ENCODE peak calls at places on chromosomes 1 and 21, in seven cellular contexts. X is K562, G is heart right ventricle, T is OCI-LY7, W is GM23338, H is right lobe of liver, Z is neural progenitor cell. Y is an unnamed sample.

GRCh38 chr1:61403863-61404615 is 320.9 kb downstream of the TM2D1 start:
- DNase-seq in X (no peak), G (no peak), T (no peak), W (no peak), H (no peak), Z (no peak), Y (no peak)

GRCh38 chr1:150521196-150521968 is 5.8 kb downstream of the FALEC start:
- DNase-seq in X (no peak), G (no peak), T (no peak), W (no peak), H (no peak), Z (no peak), Y (no peak)

GRCh38 chr1:51792864-51793263 is 85.7 kb downstream of the NRDC start:
- DNase-seq in X (no peak), G (no peak), T (no peak), W (no peak), H (no peak), Z (no peak), Y (no peak)

GRCh38 chr1:227370463-227371254 is 52.4 kb upstream of the CDC42BPA start:
- DNase-seq in X (no peak), G (no peak), T (no peak), W (no peak), H (no peak), Z (no peak), Y (no peak)

GRCh38 chr21:16072692-16073091 is 342.9 kb downstream of the USP25 start:
- DNase-seq in X (no peak), G (no peak), T (no peak), W (no peak), H (no peak), Z (no peak), Y (no peak)

GRCh38 chr1:93605812-93606512 is 75.7 kb downstream of the BCAR3 start:
- DNase-seq in X (no peak), G (no peak), T (no peak), W (no peak), H (no peak), Z (no peak), Y (no peak)

GRCh38 chr1:46179138-46180081 is 3.1 kb upstream of the P3R3URF start:
- DNase-seq in X (peak), G (peak), T (peak), W (peak), H (peak), Z (peak), Y (peak)

GRCh38 chr1:33088119-33088906 is 7.4 kb downstream of the AZIN2 start:
- DNase-seq in X (no peak), G (no peak), T (peak), W (no peak), H (no peak), Z (no peak), Y (no peak)

GRCh38 chr1:68051475-68051874 is 1.0 kb upstream of the DIRAS3 start:
- DNase-seq in X (no peak), G (peak), T (no peak), W (peak), H (peak), Z (peak), Y (peak)

GRCh38 chr1:214636436-214636835 is 33.4 kb downstream of the CENPF start:
- DNase-seq in X (no peak), G (no peak), T (no peak), W (no peak), H (no peak), Z (no peak), Y (no peak)

GRCh38 chr1:162136760-162137537 is 67.5 kb downstream of the NOS1AP start:
- DNase-seq in X (no peak), G (no peak), T (no peak), W (peak), H (no peak), Z (no peak), Y (no peak)

GRCh38 chr1:31736675-31737074 is 27.5 kb downstream of the ADGRB2 start:
- DNase-seq in X (no peak), G (no peak), T (no peak), W (no peak), H (no peak), Z (no peak), Y (no peak)

GRCh38 chr1:31111290-31111951 is 45.9 kb upstream of the PUM1 start:
- DNase-seq in X (peak), G (peak), T (no peak), W (peak), H (peak), Z (peak), Y (peak)

GRCh38 chr1:30596891-30597290 is 126.5 kb downstream of the MATN1 start:
- DNase-seq in X (no peak), G (no peak), T (no peak), W (no peak), H (no peak), Z (no peak), Y (no peak)

GRCh38 chr21:38646213-38646837 is 148.0 kb upstream of the ERG start:
- DNase-seq in X (no peak), G (no peak), T (no peak), W (no peak), H (no peak), Z (no peak), Y (no peak)

GRCh38 chr1:197224160-197224559 is 43.9 kb upstream of the CRB1 start:
- DNase-seq in X (no peak), G (no peak), T (no peak), W (no peak), H (no peak), Z (no peak), Y (no peak)

GRCh38 chr1:112325504-112325903 is 70.5 kb upstream of the CTTNBP2NL start:
- DNase-seq in X (no peak), G (no peak), T (no peak), W (peak), H (no peak), Z (peak), Y (no peak)

GRCh38 chr1:222124602-222125001 is 382.7 kb upstream of the DUSP10 start:
- DNase-seq in X (peak), G (no peak), T (no peak), W (peak), H (no peak), Z (peak), Y (no peak)

GRCh38 chr1:24679725-24680124 is 36.6 kb downstream of the SRRM1 start:
- DNase-seq in X (no peak), G (no peak), T (no peak), W (no peak), H (no peak), Z (no peak), Y (no peak)

GRCh38 chr1:76250317-76250716 is 175.8 kb downstream of the ST6GALNAC3 start:
- DNase-seq in X (no peak), G (no peak), T (no peak), W (no peak), H (no peak), Z (peak), Y (no peak)

GRCh38 chr1:53328009-53328489 is at the start of gene LRP8:
- DNase-seq in X (peak), G (peak), T (peak), W (peak), H (peak), Z (peak), Y (peak)

GRCh38 chr1:65393345-65393744 is 27.1 kb upstream of the LEPR start:
- DNase-seq in X (peak), G (no peak), T (no peak), W (no peak), H (no peak), Z (no peak), Y (no peak)

GRCh38 chr1:58932820-58933598 is 149.2 kb upstream of the JUN start:
- DNase-seq in X (no peak), G (no peak), T (no peak), W (no peak), H (peak), Z (no peak), Y (no peak)

GRCh38 chr1:202351725-202352124 is 3.2 kb downstream of the PPP1R12B start:
- DNase-seq in X (peak), G (no peak), T (no peak), W (no peak), H (no peak), Z (no peak), Y (no peak)

GRCh38 chr1:215923129-215923824 is 356.2 kb downstream of the KCTD3 start:
- DNase-seq in X (no peak), G (no peak), T (no peak), W (no peak), H (no peak), Z (no peak), Y (no peak)

GRCh38 chr1:9753121-9753531 is 70.6 kb downstream of the CLSTN1 start:
- DNase-seq in X (peak), G (peak), T (no peak), W (no peak), H (no peak), Z (no peak), Y (peak)

GRCh38 chr1:7301346-7301993 is 469.6 kb upstream of the VAMP3 start:
- DNase-seq in X (no peak), G (no peak), T (no peak), W (no peak), H (no peak), Z (no peak), Y (no peak)

GRCh38 chr1:81221564-81221963 is 579.2 kb upstream of the ADGRL2 start:
- DNase-seq in X (no peak), G (peak), T (no peak), W (no peak), H (no peak), Z (no peak), Y (peak)

GRCh38 chr1:85734961-85735360 is 26.7 kb upstream of the ZNHIT6 start:
- DNase-seq in X (no peak), G (no peak), T (no peak), W (no peak), H (no peak), Z (no peak), Y (no peak)

GRCh38 chr21:41763398-41763931 is 3.4 kb downstream of the RIPK4 start:
- DNase-seq in X (no peak), G (no peak), T (no peak), W (peak), H (no peak), Z (peak), Y (peak)

GRCh38 chr1:178052650-178053461 is 41.0 kb upstream of the RASAL2 start:
- DNase-seq in X (no peak), G (no peak), T (no peak), W (peak), H (no peak), Z (peak), Y (no peak)

DNA sequence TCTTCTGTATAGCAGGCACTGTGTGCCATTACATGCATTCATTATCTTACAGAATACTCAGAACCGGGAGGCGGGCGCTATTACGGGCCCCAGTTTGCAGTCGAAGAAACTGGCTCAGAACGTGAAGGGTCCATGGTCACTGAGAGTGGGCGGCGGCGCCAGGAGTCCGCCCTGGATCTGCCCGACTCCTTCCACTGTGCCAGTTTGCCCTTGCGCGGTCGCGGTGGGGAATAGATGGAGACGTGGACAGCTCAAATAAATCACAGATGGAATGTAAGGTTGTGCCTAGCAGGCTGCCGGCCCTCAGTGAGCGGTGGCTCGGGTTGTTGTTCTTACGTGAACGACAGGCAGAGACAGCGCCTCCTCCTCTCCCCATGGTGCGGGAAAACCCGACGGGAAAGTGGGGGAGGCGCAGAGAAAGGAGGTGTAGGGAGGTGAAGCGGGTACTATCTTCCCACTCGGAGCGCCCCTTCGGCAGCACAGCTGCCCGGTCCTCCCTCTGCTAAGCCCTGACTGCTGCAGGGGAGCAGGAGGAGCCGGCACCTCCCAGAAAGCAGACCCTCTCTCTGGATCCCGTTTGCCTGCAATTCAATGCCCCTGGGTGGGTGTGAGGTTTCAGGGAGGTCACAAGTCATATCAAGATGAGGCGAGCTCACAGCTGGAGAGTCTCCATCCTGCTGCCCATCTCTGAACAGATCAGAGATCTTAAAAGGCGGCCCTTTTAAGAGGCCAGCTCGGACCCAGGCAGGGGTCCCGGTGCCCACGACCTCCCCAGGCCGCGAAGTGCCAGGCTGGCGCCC is 1.1 kb downstream of the COL9A2 start:
- DNase-seq in X (no peak), G (no peak), T (peak), W (peak), H (no peak), Z (peak), Y (no peak)
- H3K4me3 ChIP-seq in X (no peak), G (peak), T (peak), W (peak), H (peak), Z (peak), Y (peak)

DNA sequence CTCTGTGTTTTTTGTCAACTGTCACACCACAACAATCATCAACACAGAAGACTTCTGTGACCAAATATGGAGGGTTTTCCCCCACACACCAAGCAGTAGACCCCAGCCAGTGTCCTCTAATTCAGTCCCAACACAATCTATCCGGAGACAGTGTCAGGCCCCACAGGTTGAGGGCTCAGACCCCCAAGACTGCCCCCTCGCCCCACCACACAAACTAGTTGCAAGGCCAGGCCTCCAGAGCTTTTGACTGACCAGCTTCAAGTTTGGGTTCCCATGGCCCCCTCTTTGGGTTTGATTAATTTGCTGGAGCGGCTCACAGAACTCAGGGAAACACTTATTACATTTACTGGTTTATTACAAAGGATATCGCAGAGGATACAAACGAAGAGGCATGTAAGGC is 37.2 kb downstream of the NEK2 start:
- DNase-seq in X (no peak), G (no peak), T (no peak), W (no peak), H (no peak), Z (no peak), Y (no peak)
- H3K27ac ChIP-seq in X (no peak), G (no peak), T (no peak), W (no peak), H (no peak), Z (no peak), Y (no peak)

GRCh38 chr1:23481026-23481597 is 2.9 kb downstream of the ASAP3 start:
- DNase-seq in X (no peak), G (no peak), T (no peak), W (no peak), H (no peak), Z (no peak), Y (no peak)

GRCh38 chr1:23481904-23482303 is 2.1 kb downstream of the ASAP3 start:
- DNase-seq in X (no peak), G (no peak), T (no peak), W (no peak), H (no peak), Z (no peak), Y (no peak)

GRCh38 chr1:23485002-23485332 is 988 bp upstream of the ASAP3 start:
- DNase-seq in X (no peak), G (no peak), T (no peak), W (no peak), H (no peak), Z (no peak), Y (no peak)

GRCh38 chr1:23483327-23484252 is at the start of gene ASAP3:
- DNase-seq in X (peak), G (peak), T (no peak), W (peak), H (peak), Z (peak), Y (peak)

GRCh38 chr1:23484253-23485001 is 448 bp upstream of the ASAP3 start:
- DNase-seq in X (peak), G (peak), T (peak), W (peak), H (peak), Z (peak), Y (peak)
- TF ChIP-seq CTCF in X (no peak), G (no peak), T (no peak), W (no peak), H (no peak), Z (no peak), Y (no peak)

DNA sequence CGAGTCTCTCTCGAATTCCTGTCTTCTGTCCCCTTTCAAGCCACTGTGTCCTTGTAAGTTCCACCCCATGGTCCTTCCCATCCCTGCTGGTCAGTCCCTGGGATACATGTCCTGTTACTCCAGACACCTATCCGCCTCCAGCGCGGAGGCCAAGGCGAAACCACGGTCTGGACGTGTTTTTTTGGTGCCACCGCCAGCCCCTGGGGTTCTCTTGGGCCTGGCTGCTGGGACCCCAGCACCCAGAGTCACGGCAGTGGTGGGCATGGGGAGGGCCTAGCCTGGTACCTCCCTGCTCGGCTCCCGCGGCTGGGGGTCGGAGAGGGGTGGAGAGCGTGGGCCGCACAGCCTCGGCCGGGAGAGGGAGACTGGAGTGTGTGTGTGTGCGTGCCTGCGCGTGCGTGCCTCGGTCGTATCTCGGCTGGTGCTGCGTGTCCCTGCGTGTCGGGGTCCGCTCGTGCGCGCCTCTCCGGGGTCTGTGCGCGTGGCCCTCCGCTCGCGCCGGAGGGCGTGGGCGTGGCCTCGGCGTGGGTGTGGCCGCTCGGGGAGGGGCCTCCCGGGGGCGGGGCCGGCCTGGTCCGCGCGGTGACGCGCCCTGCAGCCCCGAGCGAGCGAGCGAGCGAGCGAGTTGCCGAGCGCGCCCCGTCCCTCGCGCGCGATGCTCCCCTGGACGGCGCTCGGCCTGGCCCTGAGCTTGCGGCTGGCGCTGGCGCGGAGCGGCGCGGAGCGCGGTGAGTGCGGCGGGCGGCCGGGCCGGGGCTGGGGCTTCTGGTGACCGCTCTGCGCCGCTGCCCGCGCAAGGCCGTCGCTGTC is at the start of gene VWA1:
- DNase-seq in X (peak), G (peak), T (no peak), W (peak), H (peak), Z (peak), Y (peak)
- H3K4me3 ChIP-seq in X (peak), G (peak), T (no peak), W (peak), H (peak), Z (peak), Y (peak)

GRCh38 chr1:151893176-151893924 is 16.0 kb downstream of the THEM4 start:
- DNase-seq in X (no peak), G (no peak), T (no peak), W (no peak), H (no peak), Z (no peak), Y (no peak)

GRCh38 chr1:151887028-151887427 is 22.3 kb downstream of the THEM4 start:
- DNase-seq in X (no peak), G (no peak), T (no peak), W (no peak), H (no peak), Z (no peak), Y (no peak)

GRCh38 chr1:151892190-151892589 is 17.1 kb downstream of the THEM4 start:
- DNase-seq in X (no peak), G (no peak), T (no peak), W (no peak), H (no peak), Z (no peak), Y (no peak)

GRCh38 chr1:151888972-151889570 is 20.2 kb downstream of the THEM4 start:
- DNase-seq in X (no peak), G (no peak), T (peak), W (peak), H (no peak), Z (peak), Y (no peak)

GRCh38 chr1:151891515-151891914 is 17.8 kb downstream of the THEM4 start:
- DNase-seq in X (peak), G (no peak), T (no peak), W (no peak), H (no peak), Z (no peak), Y (no peak)
- H3K27ac ChIP-seq in X (no peak), G (no peak), T (no peak), W (no peak), H (no peak), Z (no peak), Y (no peak)

GRCh38 chr21:45551816-45552695 is 9.8 kb upstream of the SLC19A1 start:
- DNase-seq in X (no peak), G (no peak), T (no peak), W (no peak), H (no peak), Z (no peak), Y (peak)

GRCh38 chr21:45548711-45549491 is 6.7 kb upstream of the SLC19A1 start:
- DNase-seq in X (no peak), G (no peak), T (no peak), W (no peak), H (no peak), Z (no peak), Y (peak)

GRCh38 chr21:45550552-45551210 is 8.4 kb upstream of the SLC19A1 start:
- DNase-seq in X (peak), G (no peak), T (peak), W (no peak), H (no peak), Z (no peak), Y (peak)

GRCh38 chr21:45551316-45551715 is 9.1 kb upstream of the SLC19A1 start:
- DNase-seq in X (peak), G (no peak), T (no peak), W (no peak), H (no peak), Z (no peak), Y (peak)

DNA sequence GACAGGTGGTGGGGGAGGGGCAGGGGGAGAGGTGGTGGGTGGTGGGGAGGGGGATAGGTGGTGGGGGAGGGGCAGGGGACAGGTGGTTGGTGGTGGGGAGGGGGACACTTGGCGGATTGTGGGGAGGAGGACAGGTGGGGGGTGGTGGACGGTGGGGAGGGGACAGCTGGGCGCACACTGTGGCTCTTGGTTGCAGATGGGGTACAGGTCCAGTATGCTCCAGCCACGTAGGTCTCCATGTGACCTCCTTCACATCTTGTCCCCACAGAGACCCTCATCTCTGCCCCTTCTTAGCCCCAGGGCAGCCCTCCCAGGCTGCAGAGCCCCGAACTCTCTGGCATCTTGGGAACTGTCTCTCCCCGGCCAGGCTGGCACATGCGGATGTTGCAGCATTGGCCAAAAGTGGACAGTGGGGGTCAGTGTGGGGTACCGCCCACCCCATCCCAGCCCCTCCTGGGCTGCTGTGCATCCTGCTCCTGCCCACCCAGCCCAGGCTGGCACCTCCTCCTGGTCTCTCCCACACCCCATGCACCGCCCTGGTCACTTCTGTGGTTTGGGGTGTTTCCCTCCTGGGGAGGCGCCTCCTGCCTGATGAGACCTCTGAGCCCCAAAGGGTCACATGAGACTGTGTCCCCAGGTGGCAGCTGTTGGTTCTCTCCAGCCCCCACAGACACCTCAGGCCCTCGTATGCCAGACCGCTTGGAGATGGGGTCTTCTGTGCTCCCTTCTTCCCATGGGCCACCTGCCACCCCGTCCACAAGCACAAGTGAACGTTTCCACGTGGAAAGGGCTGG is 7.6 kb upstream of the SLC19A1 start:
- DNase-seq in X (no peak), G (no peak), T (no peak), W (no peak), H (no peak), Z (no peak), Y (peak)
- TF ChIP-seq CTCF in X (no peak), G (no peak), T (no peak), W (no peak), H (no peak), Z (peak), Y (no peak)

Y was measured in left ventricle myocardium inferior.